ENCODE peak calls at places on chromosome 11, in four cellular contexts. One of them, this sample, is unnamed.

GRCh38 chr11:18243783-18244362 is 4.6 kb downstream of the SAA2 start:
- DNase-seq in heart left ventricle: no peak
- DNase-seq in cardiac fibroblast: peak; percentile 86
- DNase-seq in kidney epithelial cell: peak; percentile 26
- DNase-seq in this sample: no peak

GRCh38 chr11:71525938-71526495 is 1.1 kb upstream of the KRTAP5-7 start:
- DNase-seq in heart left ventricle: no peak
- DNase-seq in cardiac fibroblast: no peak
- DNase-seq in kidney epithelial cell: no peak
- DNase-seq in this sample: no peak

GRCh38 chr11:82494988-82495432 is 238.7 kb downstream of the FAM181B start:
- DNase-seq in heart left ventricle: no peak
- DNase-seq in cardiac fibroblast: no peak
- DNase-seq in kidney epithelial cell: no peak
- DNase-seq in this sample: no peak

GRCh38 chr11:128779036-128779435 is 85.2 kb downstream of the FLI1 start:
- DNase-seq in heart left ventricle: no peak
- DNase-seq in cardiac fibroblast: peak; percentile 53
- DNase-seq in kidney epithelial cell: no peak
- DNase-seq in this sample: no peak

GRCh38 chr11:130772266-130773227 is 143.7 kb downstream of the SNX19 start:
- DNase-seq in heart left ventricle: no peak
- DNase-seq in cardiac fibroblast: peak; percentile 95
- DNase-seq in kidney epithelial cell: peak; percentile 85
- DNase-seq in this sample: no peak

GRCh38 chr11:68007498-68008380 is 2.4 kb upstream of the ALDH3B1 start:
- DNase-seq in heart left ventricle: no peak
- DNase-seq in cardiac fibroblast: no peak
- DNase-seq in kidney epithelial cell: no peak
- DNase-seq in this sample: no peak

GRCh38 chr11:38296211-38296776 is 1698.3 kb upstream of the RAG2 start:
- DNase-seq in heart left ventricle: no peak
- DNase-seq in cardiac fibroblast: no peak
- DNase-seq in kidney epithelial cell: no peak
- DNase-seq in this sample: no peak

GRCh38 chr11:11263238-11264030 is 89.6 kb downstream of the CSNK2A3 start:
- DNase-seq in heart left ventricle: no peak
- DNase-seq in cardiac fibroblast: peak; percentile 14
- DNase-seq in kidney epithelial cell: peak; percentile 43
- DNase-seq in this sample: no peak

GRCh38 chr11:113387605-113388211 is at the start of gene ANKK1:
- DNase-seq in heart left ventricle: no peak
- DNase-seq in cardiac fibroblast: no peak
- DNase-seq in kidney epithelial cell: no peak
- DNase-seq in this sample: no peak

GRCh38 chr11:119433369-119433749 is 10.4 kb upstream of the THY1 start:
- DNase-seq in heart left ventricle: no peak
- DNase-seq in cardiac fibroblast: peak; percentile 32
- DNase-seq in kidney epithelial cell: no peak
- DNase-seq in this sample: no peak

GRCh38 chr11:45949992-45950407 is 27.5 kb downstream of the LARGE2 start:
- DNase-seq in heart left ventricle: no peak
- DNase-seq in cardiac fibroblast: no peak
- DNase-seq in kidney epithelial cell: no peak
- DNase-seq in this sample: no peak

GRCh38 chr11:26976389-26976788 is 17.5 kb upstream of the FIBIN start:
- DNase-seq in heart left ventricle: no peak
- DNase-seq in cardiac fibroblast: peak; percentile 63
- DNase-seq in kidney epithelial cell: no peak
- DNase-seq in this sample: no peak

GRCh38 chr11:88117281-88117858 is 57.9 kb downstream of the RAB38 start:
- DNase-seq in heart left ventricle: no peak
- DNase-seq in cardiac fibroblast: no peak
- DNase-seq in kidney epithelial cell: no peak
- DNase-seq in this sample: no peak

GRCh38 chr11:11620966-11621880 is 582 bp downstream of the GALNT18 start:
- DNase-seq in heart left ventricle: peak; percentile 45
- DNase-seq in cardiac fibroblast: peak; percentile 19
- DNase-seq in kidney epithelial cell: no peak
- DNase-seq in this sample: no peak

GRCh38 chr11:105821366-105821765 is 200.7 kb downstream of the MSANTD4 start:
- DNase-seq in heart left ventricle: no peak
- DNase-seq in cardiac fibroblast: no peak
- DNase-seq in kidney epithelial cell: no peak
- DNase-seq in this sample: no peak

GRCh38 chr11:12715941-12716340 is 41.7 kb downstream of the TEAD1 start:
- DNase-seq in heart left ventricle: peak; percentile 44
- DNase-seq in cardiac fibroblast: no peak
- DNase-seq in kidney epithelial cell: no peak
- DNase-seq in this sample: no peak

GRCh38 chr11:80822248-80822647 is 1381.4 kb upstream of the TENM4 start:
- DNase-seq in heart left ventricle: no peak
- DNase-seq in cardiac fibroblast: no peak
- DNase-seq in kidney epithelial cell: no peak
- DNase-seq in this sample: no peak

GRCh38 chr11:27319065-27319464 is 44.0 kb downstream of the CCDC34 start:
- DNase-seq in heart left ventricle: no peak
- DNase-seq in cardiac fibroblast: peak; percentile 70
- DNase-seq in kidney epithelial cell: peak; percentile 19
- DNase-seq in this sample: no peak

GRCh38 chr11:76699461-76700091 is 29.0 kb upstream of the LRRC32 start:
- DNase-seq in heart left ventricle: no peak
- DNase-seq in cardiac fibroblast: peak; percentile 15
- DNase-seq in kidney epithelial cell: no peak
- DNase-seq in this sample: no peak

GRCh38 chr11:20097319-20098221 is 62.7 kb downstream of the DBX1 start:
- DNase-seq in heart left ventricle: no peak
- DNase-seq in cardiac fibroblast: peak; percentile 88
- DNase-seq in kidney epithelial cell: peak; percentile 58
- DNase-seq in this sample: no peak

GRCh38 chr11:45651156-45651555 is 14.3 kb downstream of the CHST1 start:
- DNase-seq in heart left ventricle: no peak
- DNase-seq in cardiac fibroblast: no peak
- DNase-seq in kidney epithelial cell: no peak
- DNase-seq in this sample: no peak

GRCh38 chr11:43327987-43328386 is 16.2 kb downstream of the API5 start:
- DNase-seq in heart left ventricle: no peak
- DNase-seq in cardiac fibroblast: peak; percentile 98
- DNase-seq in kidney epithelial cell: peak; percentile 65
- DNase-seq in this sample: no peak

DNA sequence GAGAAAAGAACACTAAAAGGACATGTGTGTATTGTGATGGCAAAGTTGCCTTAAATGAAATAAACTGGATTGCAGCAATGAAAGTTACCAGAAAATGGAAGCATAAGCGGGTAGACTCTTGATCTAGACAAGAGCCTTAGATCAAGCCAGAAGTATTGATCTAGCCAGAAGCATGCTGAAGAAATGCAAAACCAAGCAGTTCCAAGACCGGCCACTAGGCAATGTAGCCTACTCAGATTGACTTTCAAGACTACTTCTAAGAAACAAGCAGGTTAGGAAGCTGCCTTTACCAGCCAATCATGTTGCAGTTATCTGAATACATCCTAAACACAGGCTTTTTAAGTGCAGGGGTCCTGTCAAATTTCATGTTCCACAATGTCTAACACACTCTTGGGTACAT is 54.6 kb downstream of the KCNA4 start:
- DNase-seq in heart left ventricle: no peak
- DNase-seq in cardiac fibroblast: no peak
- DNase-seq in kidney epithelial cell: no peak
- DNase-seq in this sample: no peak
- TF ChIP-seq CTCF in heart left ventricle: peak; percentile 5
- TF ChIP-seq CTCF in cardiac fibroblast: peak; percentile 12
- TF ChIP-seq CTCF in kidney epithelial cell: peak; percentile 23
- TF ChIP-seq CTCF in this sample: peak; percentile 69

GRCh38 chr11:115886111-115886733 is 382.0 kb upstream of the CADM1 start:
- DNase-seq in heart left ventricle: no peak
- DNase-seq in cardiac fibroblast: no peak
- DNase-seq in kidney epithelial cell: no peak
- DNase-seq in this sample: no peak

GRCh38 chr11:115884800-115885445 is 380.7 kb upstream of the CADM1 start:
- DNase-seq in heart left ventricle: no peak
- DNase-seq in cardiac fibroblast: no peak
- DNase-seq in kidney epithelial cell: no peak
- DNase-seq in this sample: no peak

GRCh38 chr11:115885446-115885978 is 381.3 kb upstream of the CADM1 start:
- DNase-seq in heart left ventricle: no peak
- DNase-seq in cardiac fibroblast: no peak
- DNase-seq in kidney epithelial cell: no peak
- DNase-seq in this sample: no peak

GRCh38 chr11:115887727-115888126 is 383.5 kb upstream of the CADM1 start:
- DNase-seq in heart left ventricle: no peak
- DNase-seq in cardiac fibroblast: no peak
- DNase-seq in kidney epithelial cell: no peak
- DNase-seq in this sample: no peak

DNA sequence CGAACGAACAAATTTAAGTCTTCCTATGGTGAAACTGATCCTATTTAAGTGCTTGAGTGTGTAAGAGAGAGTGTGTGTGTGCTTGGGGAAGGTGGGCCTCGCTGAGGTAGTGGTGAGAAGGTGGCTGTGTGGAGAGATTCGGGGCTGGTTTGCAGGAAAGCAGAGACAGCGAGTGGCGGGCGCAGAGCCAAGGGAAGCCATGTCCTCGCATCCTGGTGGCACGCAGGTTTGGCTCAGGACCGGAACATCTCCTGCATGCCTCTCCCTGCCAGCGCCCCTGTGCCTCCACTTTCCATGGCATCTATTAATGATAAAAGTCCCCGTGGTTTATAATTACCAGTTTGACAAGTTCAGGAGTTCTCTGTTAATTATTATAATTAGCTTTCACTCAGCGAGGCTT is 383.1 kb upstream of the CADM1 start:
- DNase-seq in heart left ventricle: no peak
- DNase-seq in cardiac fibroblast: no peak
- DNase-seq in kidney epithelial cell: no peak
- DNase-seq in this sample: no peak
- TF ChIP-seq CTCF in heart left ventricle: no peak
- TF ChIP-seq CTCF in cardiac fibroblast: no peak
- TF ChIP-seq CTCF in kidney epithelial cell: no peak
- TF ChIP-seq CTCF in this sample: no peak

GRCh38 chr11:102062106-102062505 is 14.9 kb downstream of the CFAP300 start:
- DNase-seq in heart left ventricle: no peak
- DNase-seq in cardiac fibroblast: no peak
- DNase-seq in kidney epithelial cell: no peak
- DNase-seq in this sample: no peak

GRCh38 chr11:102064316-102064715 is 17.1 kb downstream of the CFAP300 start:
- DNase-seq in heart left ventricle: no peak
- DNase-seq in cardiac fibroblast: no peak
- DNase-seq in kidney epithelial cell: no peak
- DNase-seq in this sample: no peak

DNA sequence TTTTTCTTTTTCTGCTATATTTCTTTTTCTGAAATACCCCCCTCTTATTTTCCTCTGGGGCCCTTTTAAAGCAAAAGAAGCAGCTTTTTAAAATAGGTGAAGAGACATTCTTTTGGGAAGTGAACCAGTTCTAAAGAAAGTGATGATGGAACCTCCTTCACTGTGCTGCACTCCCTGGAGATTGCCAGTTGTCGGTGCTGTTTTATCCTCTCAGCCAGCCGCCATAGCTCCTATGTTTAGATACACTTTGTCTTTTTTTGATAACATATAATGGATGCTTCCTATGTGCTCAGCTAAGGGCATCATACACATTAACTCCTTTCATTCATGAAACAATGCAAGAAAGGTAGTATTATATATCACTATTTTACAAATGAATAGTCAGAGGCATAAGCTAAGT is 14.0 kb downstream of the CFAP300 start:
- DNase-seq in heart left ventricle: no peak
- DNase-seq in cardiac fibroblast: peak; percentile 48
- DNase-seq in kidney epithelial cell: no peak
- DNase-seq in this sample: no peak
- TF ChIP-seq CTCF in heart left ventricle: peak; percentile 49
- TF ChIP-seq CTCF in cardiac fibroblast: peak; percentile 52
- TF ChIP-seq CTCF in kidney epithelial cell: peak; percentile 21
- TF ChIP-seq CTCF in this sample: no peak

GRCh38 chr11:111733655-111734088 is 32.5 kb downstream of the PPP2R1B start:
- DNase-seq in heart left ventricle: no peak
- DNase-seq in cardiac fibroblast: no peak
- DNase-seq in kidney epithelial cell: no peak
- DNase-seq in this sample: no peak

GRCh38 chr11:111736621-111737055 is 29.6 kb downstream of the PPP2R1B start:
- DNase-seq in heart left ventricle: no peak
- DNase-seq in cardiac fibroblast: no peak
- DNase-seq in kidney epithelial cell: no peak
- DNase-seq in this sample: no peak

GRCh38 chr11:111736191-111736590 is 30.0 kb downstream of the PPP2R1B start:
- DNase-seq in heart left ventricle: no peak
- DNase-seq in cardiac fibroblast: peak; percentile 76
- DNase-seq in kidney epithelial cell: no peak
- DNase-seq in this sample: no peak

GRCh38 chr11:111734383-111735261 is 31.6 kb downstream of the PPP2R1B start:
- DNase-seq in heart left ventricle: no peak
- DNase-seq in cardiac fibroblast: no peak
- DNase-seq in kidney epithelial cell: no peak
- DNase-seq in this sample: no peak

DNA sequence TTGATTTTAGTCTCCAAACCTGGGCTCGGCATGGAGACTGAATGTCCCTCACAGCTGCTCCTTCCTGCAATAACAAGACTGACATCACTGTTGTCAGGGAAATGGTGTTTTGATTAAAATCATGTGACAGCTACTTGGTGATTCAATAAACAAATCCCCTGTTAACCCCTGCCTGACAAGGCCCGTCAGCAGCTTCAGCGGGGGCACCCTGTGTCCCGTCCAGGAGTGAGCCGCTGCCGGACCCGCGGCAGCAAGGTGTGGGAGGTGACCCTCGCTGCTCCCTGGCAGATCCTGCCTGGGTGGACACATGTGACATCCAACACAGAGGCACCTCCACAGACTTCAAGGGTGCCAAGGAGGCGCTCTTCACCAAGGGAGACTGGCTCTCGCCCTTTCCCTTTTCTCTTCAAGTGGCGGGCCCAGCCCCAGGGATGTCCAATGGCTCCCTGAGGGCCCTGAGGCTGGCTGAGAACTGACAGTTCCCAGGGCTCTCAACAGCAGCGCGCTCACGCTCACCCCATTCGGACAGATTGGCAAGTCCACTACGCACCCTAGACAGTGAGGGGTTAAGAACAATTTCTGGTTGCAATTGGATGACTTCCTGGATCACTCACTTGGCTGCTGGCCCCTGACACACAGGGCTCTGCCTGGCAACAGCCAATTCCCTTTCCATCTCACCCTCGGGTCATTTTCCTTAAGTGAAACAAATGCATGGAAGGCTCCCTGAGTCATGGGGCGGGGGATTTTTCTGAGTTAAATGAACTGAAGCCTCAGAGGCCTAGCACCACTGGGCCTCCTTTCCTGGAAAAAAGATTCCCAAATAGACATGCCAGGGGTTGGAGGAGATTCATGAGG is 30.7 kb downstream of the PPP2R1B start:
- DNase-seq in heart left ventricle: peak; percentile 82
- DNase-seq in cardiac fibroblast: peak; percentile 99
- DNase-seq in kidney epithelial cell: peak; percentile 97
- DNase-seq in this sample: no peak
- TF ChIP-seq CTCF in heart left ventricle: no peak
- TF ChIP-seq CTCF in cardiac fibroblast: no peak
- TF ChIP-seq CTCF in kidney epithelial cell: no peak
- TF ChIP-seq CTCF in this sample: no peak